ENCODE peak calls at places on chromosomes 4 and X, in five cellular contexts. R is fibroblast of the aortic adventitia, F is right lobe of liver, M is dorsolateral prefrontal cortex, N is endothelial cell of umbilical vein. H is an unnamed sample.

GRCh38 chr4:158729716-158730559 is 6.7 kb upstream of the PPID start:
- DNase-seq in F (peak), M (peak), N (peak), R (peak), H (peak)

GRCh38 chr4:125735107-125735506 is 420.4 kb downstream of the FAT4 start:
- DNase-seq in F (no peak), N (peak), R (peak), M (no peak), H (peak)

GRCh38 chrX:10109695-10110094 is 47.1 kb upstream of the CLCN4 start:
- DNase-seq in R (no peak), F (no peak), N (no peak), M (peak), H (no peak)

GRCh38 chr4:39320381-39321115 is 45.6 kb downstream of the RFC1 start:
- DNase-seq in N (peak), R (peak), M (no peak), F (no peak), H (peak)

GRCh38 chr4:33086351-33086900 is 2366.3 kb downstream of the PCDH7 start:
- DNase-seq in M (no peak), F (no peak), R (peak), N (no peak), H (no peak)

GRCh38 chrX:153726286-153727107 is 1.8 kb downstream of the ABCD1 start:
- DNase-seq in N (peak), R (peak), F (peak), M (peak), H (peak)

GRCh38 chrX:32874839-32875238 is 336.5 kb downstream of the DMD start:
- DNase-seq in N (no peak), F (no peak), R (no peak), M (no peak), H (no peak)

GRCh38 chrX:35561985-35562384 is 236.2 kb upstream of the MAGEB16 start:
- DNase-seq in N (no peak), R (no peak), F (no peak), M (no peak), H (no peak)

GRCh38 chrX:105706041-105706440 is 116.3 kb upstream of the NRK start:
- DNase-seq in M (no peak), N (no peak), R (peak), F (no peak), H (no peak)

GRCh38 chrX:143206961-143207360 is 181.2 kb downstream of the SPANXN4 start:
- DNase-seq in F (no peak), M (no peak), N (no peak), R (no peak), H (no peak)

GRCh38 chr4:179447308-179447707 is 2005.1 kb upstream of the AGA start:
- DNase-seq in F (no peak), R (no peak), N (no peak), M (no peak), H (no peak)

GRCh38 chrX:17078031-17078730 is 131.7 kb downstream of the REPS2 start:
- DNase-seq in F (no peak), R (peak), N (peak), M (no peak), H (peak)

GRCh38 chr4:185587444-185588161 is 52.3 kb upstream of the PDLIM3 start:
- DNase-seq in N (no peak), M (no peak), F (no peak), R (no peak), H (no peak)

GRCh38 chrX:40096395-40097091 is 1.2 kb downstream of the BCOR start:
- DNase-seq in M (peak), R (peak), F (peak), N (peak), H (no peak)

GRCh38 chrX:102995316-102995715 is 58.2 kb downstream of the RAB40AL start:
- DNase-seq in N (no peak), F (no peak), M (no peak), R (peak), H (peak)

GRCh38 chr4:26322349-26322748 is 1.5 kb downstream of the RBPJ start:
- DNase-seq in R (no peak), M (no peak), F (no peak), N (no peak), H (no peak)

GRCh38 chrX:14927391-14927790 is 54.2 kb downstream of the MOSPD2 start:
- DNase-seq in M (no peak), F (no peak), N (no peak), R (peak), H (peak)

GRCh38 chr4:75800972-75801371 is 76.6 kb downstream of the USO1 start:
- DNase-seq in M (no peak), F (no peak), R (peak), N (peak), H (peak)

GRCh38 chrX:41526925-41527324 is 79.8 kb downstream of the NYX start:
- DNase-seq in F (no peak), M (no peak), N (peak), R (no peak), H (peak)

GRCh38 chr4:12846368-12846767 is 637.8 kb downstream of the RAB28 start:
- DNase-seq in N (no peak), R (no peak), M (no peak), F (no peak), H (no peak)

GRCh38 chr4:8427761-8428287 is 12.7 kb downstream of the ACOX3 start:
- DNase-seq in N (peak), F (peak), R (peak), M (no peak), H (no peak)

GRCh38 chrX:155068165-155068564 is 2.8 kb downstream of the CMC4 start:
- DNase-seq in R (peak), N (peak), M (no peak), F (no peak), H (peak)

GRCh38 chr4:180567080-180567479 is 1676.1 kb upstream of the TENM3 start:
- DNase-seq in R (no peak), N (no peak), F (no peak), M (no peak), H (no peak)

GRCh38 chrX:43633757-43634156 is 22.3 kb upstream of the MAOA start:
- DNase-seq in R (no peak), F (no peak), N (no peak), M (no peak), H (no peak)

DNA sequence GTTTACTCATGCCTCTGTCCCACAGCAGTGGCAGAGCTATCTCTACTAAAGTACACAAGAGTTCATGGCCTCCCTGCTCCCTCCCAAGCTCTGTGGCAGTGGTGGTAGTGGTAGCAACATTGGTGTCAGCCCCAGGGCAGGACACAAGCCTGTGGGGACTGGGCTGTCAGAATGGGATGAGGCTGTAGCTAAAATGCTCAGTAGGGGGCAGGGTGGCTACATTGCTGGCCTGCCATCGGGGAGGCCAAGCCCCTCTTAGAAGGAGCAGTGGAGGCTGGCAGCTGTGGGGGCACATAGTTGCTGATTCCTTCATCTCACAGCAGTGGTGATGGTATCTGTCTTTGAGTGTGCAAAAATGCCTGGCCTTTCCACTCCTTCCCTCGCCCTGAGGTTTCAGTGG is 461.7 kb downstream of the PCDH18 start:
- DNase-seq in N (no peak), F (no peak), M (no peak), R (no peak), H (no peak)
- TF ChIP-seq CTCF in N (no peak), F (no peak), M (no peak), R (no peak), H (no peak)

GRCh38 chr4:13928214-13928613 is 300.7 kb upstream of the BOD1L1 start:
- DNase-seq in R (no peak), M (no peak), F (no peak), N (no peak), H (no peak)
- TF ChIP-seq CTCF in R (no peak), M (no peak), F (no peak), N (no peak), H (no peak)

GRCh38 chrX:101460669-101461068 is 24.6 kb upstream of the ARMCX4 start:
- DNase-seq in F (no peak), N (no peak), R (no peak), M (no peak), H (no peak)

GRCh38 chrX:101462892-101463291 is 22.4 kb upstream of the ARMCX4 start:
- DNase-seq in R (peak), F (no peak), M (no peak), N (peak), H (peak)
- TF ChIP-seq CTCF in R (peak), F (peak), M (no peak), N (peak), H (peak)

GRCh38 chr4:47668810-47669408 is 169.0 kb downstream of the CORIN start:
- DNase-seq in M (no peak), N (peak), R (peak), F (no peak), H (peak)
- TF ChIP-seq CTCF in M (peak), N (peak), R (peak), F (peak), H (peak)

DNA sequence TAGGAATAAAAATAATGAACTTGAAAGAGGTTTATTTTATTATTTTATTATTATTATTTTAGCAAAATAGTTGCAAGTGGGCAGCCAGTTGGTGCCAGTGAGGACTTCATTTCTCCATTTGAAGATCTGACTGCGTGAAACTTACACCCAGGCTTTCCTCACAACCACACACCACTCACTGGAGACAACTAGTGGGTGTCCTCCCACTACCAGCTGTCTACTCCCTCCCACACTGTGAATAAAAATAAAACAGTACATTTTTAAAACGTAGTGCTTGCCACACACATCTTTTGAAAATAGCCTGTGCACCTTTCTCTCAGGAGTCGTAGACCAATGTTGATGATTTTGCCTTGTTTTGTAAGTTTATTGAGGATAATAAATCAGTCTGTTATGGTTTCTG is 7.4 kb downstream of the FGF13 start:
- DNase-seq in M (no peak), N (no peak), R (no peak), F (no peak), H (no peak)
- TF ChIP-seq CTCF in M (no peak), N (no peak), R (no peak), F (no peak), H (no peak)

GRCh38 chrX:31280580-31280979 is 208.7 kb upstream of the FTHL17 start:
- DNase-seq in F (no peak), M (no peak), R (no peak), N (no peak), H (no peak)

DNA sequence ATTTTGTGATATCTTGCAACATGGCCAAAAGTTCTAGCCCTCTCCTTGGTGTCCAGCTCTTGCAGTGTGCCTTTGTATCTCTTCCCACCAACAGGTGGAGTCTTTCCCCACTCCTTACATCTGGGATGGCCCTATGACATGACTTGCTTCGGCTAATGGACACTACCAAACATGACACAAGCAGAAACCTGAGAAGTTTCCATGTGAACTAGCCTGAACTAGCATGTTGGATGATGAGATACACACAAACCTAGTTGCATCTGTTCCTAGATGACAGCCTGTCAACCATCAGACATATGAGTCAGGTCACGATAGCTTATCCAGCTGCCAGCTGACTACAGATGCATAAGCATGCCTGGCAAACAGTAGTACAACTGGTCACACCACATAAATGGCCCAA is 207.5 kb upstream of the FTHL17 start:
- DNase-seq in M (no peak), F (no peak), R (peak), N (peak), H (peak)
- TF ChIP-seq CTCF in M (peak), F (peak), R (peak), N (no peak), H (peak)